ENCODE peak calls at places on chromosomes 1 and 21, in ten cellular contexts. J is mammary epithelial cell, E is adrenal gland, N is iPS DF 6.9, Y is lower lobe of right lung, P is SJSA1, S is right atrium auricular region, H is thoracic aorta, T is neural progenitor cell, X is lung. M is an unnamed sample.

GRCh38 chr1:151479462-151479861 is 20.2 kb upstream of the POGZ start:
- DNase-seq in J (no peak), E (no peak), N (no peak), Y (no peak), P (peak), S (no peak), H (no peak), T (no peak), X (no peak), M (no peak)

GRCh38 chr1:202227997-202228401 is 34.4 kb downstream of the LGR6 start:
- DNase-seq in J (no peak), E (no peak), N (no peak), Y (no peak), P (no peak), S (no peak), H (no peak), T (no peak), X (no peak), M (no peak)

GRCh38 chr1:56409112-56409691 is 170.2 kb downstream of the PLPP3 start:
- DNase-seq in J (peak), E (no peak), N (peak), Y (peak), P (no peak), S (no peak), H (no peak), T (no peak), X (peak), M (peak)

GRCh38 chr1:203263496-203263895 is 34.0 kb upstream of the CHIT1 start:
- DNase-seq in J (no peak), E (no peak), N (no peak), Y (no peak), P (no peak), S (no peak), H (no peak), T (no peak), X (no peak), M (no peak)

GRCh38 chr1:103516693-103517092 is 8.8 kb upstream of the RNPC3 start:
- DNase-seq in J (peak), E (no peak), N (no peak), Y (no peak), P (peak), S (no peak), H (no peak), T (no peak), X (no peak), M (peak)

GRCh38 chr1:168637350-168637991 is 61.1 kb downstream of the XCL1 start:
- DNase-seq in J (peak), E (no peak), N (peak), Y (no peak), P (no peak), S (no peak), H (no peak), T (peak), X (no peak), M (peak)

GRCh38 chr1:10693497-10694273 is 102.8 kb downstream of the CASZ1 start:
- DNase-seq in J (no peak), E (no peak), N (no peak), Y (peak), P (no peak), S (no peak), H (no peak), T (peak), X (no peak), M (no peak)

GRCh38 chr1:10897321-10897980 is 101.0 kb upstream of the CASZ1 start:
- DNase-seq in J (peak), E (no peak), N (no peak), Y (peak), P (no peak), S (no peak), H (no peak), T (no peak), X (no peak), M (peak)

GRCh38 chr1:16146888-16147614 is 8.8 kb downstream of the EPHA2 start:
- DNase-seq in J (no peak), E (peak), N (no peak), Y (no peak), P (no peak), S (no peak), H (no peak), T (no peak), X (no peak), M (no peak)

GRCh38 chr1:176987016-176987415 is 177.5 kb downstream of the ASTN1 start:
- DNase-seq in J (peak), E (no peak), N (no peak), Y (no peak), P (no peak), S (no peak), H (no peak), T (no peak), X (no peak), M (peak)

GRCh38 chr1:162663086-162663485 is 30.8 kb downstream of the DDR2 start:
- DNase-seq in J (no peak), E (no peak), N (no peak), Y (no peak), P (no peak), S (no peak), H (no peak), T (no peak), X (no peak), M (no peak)

GRCh38 chr1:165877411-165877810 is 50.0 kb downstream of the UCK2 start:
- DNase-seq in J (no peak), E (no peak), N (no peak), Y (no peak), P (no peak), S (no peak), H (no peak), T (no peak), X (no peak), M (no peak)

GRCh38 chr1:247303211-247303610 is 28.5 kb downstream of the ZNF496 start:
- DNase-seq in J (no peak), E (no peak), N (no peak), Y (no peak), P (no peak), S (no peak), H (no peak), T (no peak), X (no peak), M (no peak)

GRCh38 chr1:31811605-31812004 is 4.2 kb downstream of the SPOCD1 start:
- DNase-seq in J (no peak), E (no peak), N (no peak), Y (no peak), P (no peak), S (no peak), H (no peak), T (peak), X (no peak), M (no peak)

GRCh38 chr1:200258447-200259375 is 151.1 kb downstream of the ZNF281 start:
- DNase-seq in J (peak), E (no peak), N (no peak), Y (no peak), P (no peak), S (no peak), H (no peak), T (no peak), X (no peak), M (no peak)

DNA sequence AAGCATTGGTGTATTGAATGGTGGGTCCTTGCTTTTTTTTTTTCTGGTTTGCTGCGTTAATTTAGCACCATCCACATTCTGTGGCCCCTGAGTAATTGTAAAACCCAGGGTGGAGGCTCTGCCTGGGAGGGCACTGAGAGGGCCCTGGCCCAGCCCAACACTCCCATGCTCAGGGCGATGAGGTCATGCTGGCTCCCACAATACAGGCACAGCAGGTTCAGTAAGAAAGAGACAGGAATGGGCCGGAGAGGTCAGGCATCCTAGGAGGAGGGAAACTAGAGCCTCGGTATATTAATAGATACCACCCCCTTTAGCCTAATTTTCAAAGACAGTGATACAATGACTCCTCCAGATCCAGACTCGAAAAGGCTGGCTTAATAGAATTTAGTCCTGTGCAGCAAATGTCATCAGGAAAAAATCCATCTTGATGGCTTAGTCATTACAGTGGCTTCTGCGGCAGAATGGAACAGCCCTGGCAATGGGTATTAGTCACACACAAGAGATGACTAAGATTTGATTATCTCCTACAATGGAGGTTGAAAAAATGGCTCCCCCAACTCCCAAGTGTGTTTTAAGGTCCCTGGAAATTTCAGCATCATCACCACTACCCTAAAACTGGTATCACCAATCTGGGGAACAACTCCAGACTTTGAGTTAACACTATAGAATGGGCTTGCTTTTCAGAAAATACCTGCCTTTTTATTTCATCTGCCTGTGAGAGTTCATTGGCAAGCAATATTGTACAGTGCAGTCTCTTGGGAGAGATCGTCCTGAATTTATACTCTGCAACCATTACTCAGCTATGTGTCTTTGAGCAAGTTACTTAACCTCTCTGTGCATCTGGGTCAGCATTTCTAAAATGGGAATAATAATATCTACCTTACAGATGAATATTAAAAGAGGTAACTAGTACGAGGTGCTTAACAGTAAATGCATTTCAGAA is 43.9 kb upstream of the LYST start:
- DNase-seq in J (peak), E (peak), N (no peak), Y (no peak), P (peak), S (no peak), H (peak), T (peak), X (peak), M (peak)
- H3K27ac ChIP-seq in J (peak), E (peak), N (no peak), Y (peak), P (peak), S (peak), H (peak), T (no peak), X (peak), M (peak)

DNA sequence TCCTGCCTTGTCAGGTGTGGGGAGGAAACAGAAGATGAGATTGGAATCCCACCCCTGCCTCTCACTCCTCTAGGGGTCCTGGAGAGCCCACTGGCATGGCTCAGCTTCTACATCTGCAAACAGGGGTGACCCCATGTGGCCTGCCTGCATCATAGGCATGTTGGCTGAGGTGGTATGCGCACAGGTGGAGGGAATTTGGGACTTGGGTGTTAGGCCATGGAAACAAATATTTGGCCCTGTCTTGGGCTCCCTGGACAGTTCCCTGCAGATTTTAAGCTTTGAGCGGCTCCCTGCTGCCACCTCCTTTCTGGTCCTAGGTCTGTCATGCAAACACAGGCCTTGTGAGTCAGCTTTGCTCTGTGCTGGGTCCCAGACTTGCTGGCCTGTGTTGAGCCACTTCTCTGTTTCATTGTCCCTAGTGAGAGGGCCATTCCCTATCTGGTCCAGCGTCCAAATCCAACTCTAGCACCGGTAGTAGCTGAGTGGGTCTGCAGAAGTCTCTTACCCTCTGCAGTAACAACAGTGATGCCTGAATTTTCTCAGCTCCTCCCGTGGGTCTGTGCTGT is 5.9 kb downstream of the TTC22 start:
- DNase-seq in J (no peak), E (no peak), N (no peak), Y (no peak), P (no peak), S (no peak), H (no peak), T (no peak), X (no peak), M (no peak)
- H3K27ac ChIP-seq in J (no peak), E (no peak), N (no peak), Y (no peak), P (no peak), S (no peak), H (no peak), T (no peak), X (no peak), M (no peak)

GRCh38 chr1:184595609-184596008 is 159.0 kb downstream of the EDEM3 start:
- DNase-seq in J (peak), E (peak), N (no peak), Y (no peak), P (no peak), S (no peak), H (no peak), T (no peak), X (no peak), M (peak)

GRCh38 chr1:184593612-184594011 is 161.0 kb downstream of the EDEM3 start:
- DNase-seq in J (no peak), E (no peak), N (no peak), Y (no peak), P (peak), S (no peak), H (no peak), T (no peak), X (no peak), M (no peak)

GRCh38 chr1:184590163-184590750 is 164.4 kb downstream of the EDEM3 start:
- DNase-seq in J (peak), E (no peak), N (no peak), Y (no peak), P (no peak), S (no peak), H (no peak), T (no peak), X (no peak), M (no peak)
- H3K27ac ChIP-seq in J (no peak), E (no peak), N (no peak), Y (no peak), P (no peak), S (no peak), H (no peak), T (no peak), X (no peak), M (no peak)

DNA sequence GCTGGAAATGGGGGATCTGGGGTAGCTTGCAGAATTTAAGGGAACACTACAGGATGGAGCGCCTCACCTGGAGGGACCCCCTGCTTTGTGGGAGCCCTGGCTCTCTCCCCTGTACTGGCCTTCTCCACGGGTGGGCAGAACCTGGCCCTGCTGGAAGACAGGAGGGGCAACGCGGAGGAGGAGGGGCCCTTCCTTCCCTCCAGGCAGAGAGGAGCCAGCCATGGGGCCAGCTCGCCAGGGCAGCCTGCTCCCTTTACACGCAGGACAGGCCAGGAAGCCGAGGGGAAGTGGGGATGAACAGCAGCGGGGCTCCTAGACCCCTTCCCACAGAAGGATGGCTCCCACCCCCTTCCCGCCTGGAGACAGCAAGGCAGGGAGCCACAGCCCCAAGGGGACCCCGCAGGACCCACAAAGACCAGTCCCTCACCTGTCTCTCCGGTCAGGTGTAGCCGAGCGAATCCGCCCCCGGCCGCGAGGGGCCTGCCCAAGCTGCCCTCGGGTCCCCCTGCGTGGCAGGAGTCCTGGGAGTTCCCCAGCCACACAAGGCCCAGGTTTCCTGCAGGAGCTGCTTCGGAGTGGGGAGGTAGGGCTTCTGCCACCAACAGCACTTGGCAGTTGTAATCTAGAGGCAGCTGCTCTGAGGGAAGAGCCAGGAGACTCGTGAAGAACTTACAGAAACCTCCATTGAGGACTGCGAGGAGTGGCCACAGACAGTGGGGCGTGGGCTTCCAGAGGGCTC is 1.6 kb upstream of the SLC19A1 start:
- DNase-seq in J (no peak), E (peak), N (no peak), Y (peak), P (no peak), S (peak), H (no peak), T (no peak), X (peak), M (no peak)
- H3K27ac ChIP-seq in J (no peak), E (no peak), N (no peak), Y (no peak), P (no peak), S (no peak), H (no peak), T (no peak), X (no peak), M (no peak)

DNA sequence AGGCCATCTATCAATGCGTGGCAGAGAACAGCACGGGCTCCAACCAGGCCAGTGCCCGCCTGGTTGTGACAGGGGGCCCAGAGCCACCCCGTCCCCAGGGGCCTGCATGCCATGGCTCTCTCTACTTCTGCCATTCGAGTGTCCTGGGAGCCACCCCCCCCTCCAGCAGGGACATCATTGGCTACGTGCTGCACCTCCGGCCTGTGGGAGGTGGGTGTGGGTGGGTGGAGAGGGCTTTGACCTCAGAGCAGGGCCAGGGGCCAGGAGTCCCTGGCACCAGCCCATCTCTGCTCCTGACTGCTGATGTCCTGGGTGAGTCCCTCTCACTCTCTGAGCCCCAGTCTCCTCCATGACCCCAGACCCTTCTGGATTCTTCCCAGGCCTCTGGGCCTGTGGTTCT is 25.3 kb downstream of the SLC27A3 start:
- DNase-seq in J (no peak), E (no peak), N (no peak), Y (no peak), P (no peak), S (no peak), H (no peak), T (no peak), X (no peak), M (no peak)
- H3K27ac ChIP-seq in J (no peak), E (no peak), N (no peak), Y (no peak), P (no peak), S (no peak), H (no peak), T (no peak), X (no peak), M (no peak)

DNA sequence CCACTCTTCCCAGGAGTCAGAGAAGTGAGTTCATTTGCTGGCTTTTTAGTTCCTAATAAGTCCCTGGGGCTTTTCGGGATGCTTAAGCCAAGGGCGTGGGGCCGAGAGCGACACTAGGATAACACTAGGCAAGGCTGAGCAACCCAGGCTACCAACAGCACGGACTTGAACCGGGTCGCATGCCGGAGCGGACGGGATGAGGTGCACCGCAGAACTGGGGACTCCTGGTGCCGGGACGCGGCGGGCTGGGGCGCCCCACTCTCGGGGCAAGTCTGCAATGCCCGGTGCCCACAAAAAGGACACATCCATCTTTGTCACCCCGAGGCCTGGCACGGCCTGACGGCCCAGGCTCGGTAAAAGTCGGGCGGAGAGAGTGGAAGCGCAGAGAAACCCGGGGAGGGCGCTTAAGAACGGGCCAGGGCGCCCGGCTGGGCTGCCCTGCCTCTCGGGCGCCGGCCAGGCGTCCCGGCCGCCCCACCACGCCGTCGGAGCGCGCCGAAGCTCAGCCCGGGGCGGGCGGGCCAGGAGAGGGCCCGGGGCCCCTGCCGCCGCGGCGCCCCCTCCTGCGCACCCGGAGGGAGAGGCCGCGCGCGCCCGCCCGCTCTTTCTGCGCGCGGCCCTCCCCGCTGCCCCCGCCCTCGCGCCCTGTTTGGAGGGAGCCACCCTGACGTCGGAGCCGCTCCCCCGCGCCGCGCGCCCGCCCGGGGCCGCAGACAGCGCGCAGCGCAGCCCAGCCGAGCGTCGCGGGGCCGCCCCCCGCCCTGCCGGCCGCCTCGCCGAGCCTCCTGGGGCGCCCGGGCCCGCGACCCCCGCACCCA is at the start of gene NBL1:
- DNase-seq in J (peak), E (no peak), N (no peak), Y (no peak), P (no peak), S (no peak), H (no peak), T (peak), X (no peak), M (no peak)
- H3K27ac ChIP-seq in J (peak), E (peak), N (no peak), Y (peak), P (no peak), S (peak), H (peak), T (no peak), X (peak), M (peak)

DNA sequence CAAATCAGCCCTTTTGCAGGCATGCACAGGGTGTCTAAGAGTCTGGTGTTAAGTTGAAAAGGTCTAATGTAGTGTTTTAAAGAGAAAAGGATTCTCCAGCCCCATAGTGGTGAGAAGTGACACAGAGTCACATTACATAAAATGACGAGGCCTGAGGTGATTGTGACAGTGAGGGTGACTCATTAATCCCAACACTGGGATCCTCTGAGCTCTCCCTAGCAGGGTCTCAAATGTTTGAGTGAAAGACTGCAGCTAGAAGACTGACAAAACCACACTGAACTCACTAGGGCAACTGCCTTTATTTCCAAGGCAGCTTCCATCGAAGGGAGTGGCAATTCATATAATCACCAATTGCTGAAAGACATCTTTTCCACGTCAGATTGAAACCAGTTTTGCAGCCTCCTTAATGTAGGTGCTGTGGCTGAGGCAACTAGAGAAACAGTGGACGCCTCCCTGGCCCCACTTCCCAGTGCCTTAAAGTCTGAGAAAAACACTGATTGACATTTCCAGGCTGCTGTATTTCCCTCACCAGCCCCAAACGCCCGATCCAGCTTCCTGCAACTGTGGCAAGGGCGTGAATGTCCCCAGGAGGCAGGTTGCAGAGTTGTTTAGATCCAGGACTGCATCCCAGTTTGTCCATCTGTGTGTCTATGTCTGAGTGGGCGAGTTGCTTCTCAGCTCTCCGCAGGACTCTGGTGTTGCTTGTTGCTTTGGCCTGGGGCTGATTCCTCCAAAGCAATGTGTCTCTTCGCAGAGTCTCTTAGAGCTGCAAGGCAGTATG is 81.4 kb downstream of the RUNX1 start:
- DNase-seq in J (peak), E (no peak), N (no peak), Y (no peak), P (peak), S (no peak), H (no peak), T (no peak), X (no peak), M (peak)
- H3K27ac ChIP-seq in J (no peak), E (no peak), N (no peak), Y (no peak), P (peak), S (no peak), H (no peak), T (no peak), X (peak), M (no peak)